ENCODE peak calls at places on chromosomes 1 and 21, in ten cellular contexts. Z, S, P, N, C, L, M, E, V and A are unnamed samples. For H3K4me1, the result is how much of the 10 kb centered on the place peaks cover.

GRCh38 chr1:64941466-64942117 is 24.8 kb downstream of the JAK1 start:
- DNase-seq in C (no peak), S (no peak), M (no peak), E (no peak), P (no peak), Z (no peak), V (no peak), N (no peak), L (no peak), A (no peak)

GRCh38 chr1:43389326-43390313 is at the start of the genes MED8 and SZT2:
- DNase-seq in Z (peak), C (peak), S (peak), M (peak), V (peak), N (peak), L (peak), E (peak), P (peak), A (peak)

GRCh38 chr1:203424861-203425667 is 50.5 kb upstream of the PRELP start:
- DNase-seq in L (no peak), V (no peak), S (no peak), M (no peak), N (no peak), E (no peak), P (no peak), C (no peak), Z (no peak), A (no peak)

GRCh38 chr1:78831731-78832360 is 174.7 kb downstream of the ADGRL4 start:
- DNase-seq in Z (no peak), N (no peak), P (no peak), M (no peak), V (peak), S (no peak), C (no peak), E (no peak), L (no peak), A (no peak)

GRCh38 chr1:2415337-2415736 is 3.0 kb upstream of the PEX10 start:
- DNase-seq in P (no peak), M (no peak), L (no peak), C (no peak), S (no peak), E (no peak), Z (no peak), N (no peak), V (no peak), A (no peak)

GRCh38 chr1:89934441-89934840 is 60.5 kb upstream of the ZNF326 start:
- DNase-seq in L (no peak), Z (no peak), C (no peak), P (no peak), N (no peak), S (no peak), E (no peak), V (no peak), M (no peak), A (no peak)

GRCh38 chr1:231557411-231557810 is 28.9 kb downstream of the TSNAX start:
- DNase-seq in V (no peak), S (no peak), M (no peak), N (no peak), Z (no peak), L (no peak), P (no peak), E (no peak), C (no peak), A (no peak)

GRCh38 chr1:21649315-21649714 is 19.8 kb downstream of the RAP1GAP start:
- DNase-seq in V (no peak), E (no peak), Z (no peak), N (no peak), C (no peak), S (no peak), L (no peak), M (no peak), P (no peak), A (no peak)

GRCh38 chr1:177334276-177334675 is 163.5 kb downstream of the BRINP2 start:
- DNase-seq in Z (no peak), V (no peak), P (no peak), N (no peak), E (no peak), L (no peak), S (no peak), C (no peak), M (no peak), A (no peak)

GRCh38 chr1:14897997-14898645 is 255.4 kb upstream of the TMEM51 start:
- DNase-seq in Z (no peak), V (no peak), N (no peak), E (no peak), L (no peak), S (no peak), M (no peak), P (no peak), C (no peak), A (no peak)

GRCh38 chr1:70003509-70003908 is 201.9 kb downstream of the LRRC40 start:
- DNase-seq in S (no peak), N (no peak), C (no peak), L (no peak), V (no peak), M (no peak), P (no peak), Z (no peak), E (no peak), A (no peak)

GRCh38 chr1:205279986-205280385 is 41.6 kb downstream of the NUAK2 start:
- DNase-seq in V (no peak), Z (no peak), E (no peak), N (no peak), L (no peak), S (no peak), C (no peak), P (no peak), M (no peak), A (no peak)

GRCh38 chr1:201505505-201505893 is 1.4 kb downstream of the CSRP1 start:
- DNase-seq in P (no peak), V (no peak), E (no peak), N (no peak), C (no peak), Z (peak), M (peak), L (no peak), S (no peak), A (no peak)

GRCh38 chr1:9279172-9279840 is 13.4 kb upstream of the SPSB1 start:
- DNase-seq in Z (no peak), V (no peak), N (no peak), M (no peak), C (peak), S (peak), L (no peak), P (no peak), E (peak), A (no peak)

GRCh38 chr1:20684651-20685050 is 23.5 kb upstream of the DDOST start:
- DNase-seq in C (no peak), Z (no peak), L (peak), E (no peak), V (no peak), S (no peak), M (no peak), N (no peak), P (no peak), A (no peak)

GRCh38 chr1:36350659-36351171 is 27.3 kb upstream of the EVA1B start:
- DNase-seq in S (peak), N (no peak), M (no peak), E (peak), C (no peak), V (no peak), L (no peak), P (no peak), Z (peak), A (no peak)

GRCh38 chr1:7705048-7705907 is 65.8 kb upstream of the VAMP3 start:
- DNase-seq in V (peak), S (no peak), L (peak), Z (peak), C (peak), M (peak), E (no peak), N (peak), P (peak), A (no peak)

GRCh38 chr1:2412773-2413494 is 570 bp upstream of the PEX10 start:
- DNase-seq in S (peak), C (peak), N (no peak), Z (no peak), V (peak), P (peak), L (no peak), M (peak), E (no peak), A (no peak)

GRCh38 chr1:6475381-6476133 is 9.6 kb upstream of the TNFRSF25 start:
- DNase-seq in N (peak), V (peak), E (peak), S (peak), P (peak), L (peak), Z (no peak), M (no peak), C (peak), A (peak)

GRCh38 chr1:244013100-244013499 is 38.0 kb upstream of the ZBTB18 start:
- DNase-seq in S (no peak), Z (no peak), N (no peak), C (no peak), P (no peak), L (no peak), V (no peak), M (no peak), E (no peak), A (no peak)

GRCh38 chr1:199857103-199857502 is 170.4 kb upstream of the NR5A2 start:
- DNase-seq in S (no peak), P (no peak), N (no peak), M (no peak), Z (no peak), L (no peak), C (no peak), E (no peak), V (no peak), A (no peak)

GRCh38 chr21:42233067-42233981 is 14.4 kb downstream of the ABCG1 start:
- DNase-seq in Z (peak), E (peak), L (peak), N (peak), M (peak), P (peak), C (peak), S (peak), V (peak), A (peak)

GRCh38 chr1:29521846-29522580 is 285.7 kb downstream of the PTPRU start:
- DNase-seq in M (no peak), Z (peak), N (no peak), V (no peak), C (peak), S (no peak), E (no peak), P (no peak), L (no peak), A (no peak)

GRCh38 chr1:203422656-203423055 is 53.0 kb upstream of the PRELP start:
- DNase-seq in S (no peak), P (no peak), L (no peak), E (no peak), Z (no peak), M (no peak), N (no peak), C (no peak), V (no peak), A (no peak)

GRCh38 chr1:75616436-75617433 is 5.8 kb upstream of the SLC44A5 start:
- DNase-seq in N (no peak), V (peak), S (no peak), L (no peak), Z (no peak), M (peak), P (peak), C (no peak), E (peak), A (no peak)

GRCh38 chr1:47814592-47815436 is 182.4 kb downstream of the TRABD2B start:
- DNase-seq in V (no peak), Z (no peak), P (no peak), N (no peak), E (no peak), M (peak), C (no peak), S (no peak), L (no peak), A (no peak)

GRCh38 chr1:202106340-202107284 is 16.1 kb upstream of the GPR37L1 start:
- DNase-seq in P (peak), M (no peak), V (peak), S (no peak), Z (no peak), N (no peak), E (peak), C (peak), L (peak), A (peak)

GRCh38 chr1:28147264-28148094 is 29.0 kb downstream of the PTAFR start:
- DNase-seq in L (no peak), S (no peak), N (no peak), C (no peak), Z (no peak), V (no peak), P (no peak), E (no peak), M (no peak), A (no peak)

GRCh38 chr1:68213843-68214242 is 18.5 kb downstream of the WLS start:
- DNase-seq in S (no peak), Z (peak), L (peak), C (peak), V (peak), M (peak), P (peak), N (peak), E (peak), A (peak)

GRCh38 chr21:33063365-33063883 is 6.5 kb upstream of the OLIG1 start:
- DNase-seq in P (no peak), N (no peak), M (no peak), S (no peak), Z (no peak), V (no peak), C (no peak), L (no peak), E (no peak), A (no peak)

GRCh38 chr1:222754386-222755139 is 17.6 kb downstream of the FAM177B start:
- DNase-seq in M (peak), C (no peak), L (peak), V (peak), P (peak), E (peak), N (peak), S (no peak), Z (peak), A (no peak)

GRCh38 chr1:99751877-99752504 is 14.4 kb downstream of the FRRS1 start:
- DNase-seq in E (no peak), C (no peak), N (no peak), S (no peak), P (no peak), Z (no peak), L (no peak), M (no peak), V (no peak), A (no peak)

GRCh38 chr1:87572008-87572407 is 243.3 kb downstream of the LMO4 start:
- DNase-seq in V (no peak), N (no peak), E (no peak), S (no peak), L (no peak), Z (no peak), M (no peak), P (no peak), C (no peak), A (no peak)

GRCh38 chr21:33206771-33207290 is 22.9 kb upstream of the IFNAR2 start:
- DNase-seq in E (no peak), Z (no peak), P (no peak), V (no peak), N (no peak), L (peak), M (no peak), S (no peak), C (no peak), A (peak)

GRCh38 chr1:1565340-1565739 is 9.3 kb downstream of the SSU72 start:
- DNase-seq in V (no peak), N (no peak), C (no peak), S (no peak), P (no peak), Z (no peak), E (no peak), M (no peak), L (no peak), A (no peak)

GRCh38 chr1:13808729-13809131 is 108.7 kb downstream of the PRDM2 start:
- DNase-seq in L (peak), Z (no peak), N (peak), S (no peak), E (peak), M (peak), V (no peak), P (no peak), C (no peak), A (no peak)

GRCh38 chr1:180530501-180530900 is 28.1 kb upstream of the ACBD6 start:
- DNase-seq in L (no peak), N (no peak), S (no peak), V (peak), C (no peak), Z (no peak), E (no peak), P (peak), M (peak), A (peak)

GRCh38 chr1:11982010-11982392 is 1.8 kb downstream of the MFN2 start:
- DNase-seq in C (no peak), E (no peak), N (no peak), L (no peak), P (no peak), Z (no peak), M (no peak), S (no peak), V (no peak), A (no peak)

GRCh38 chr1:11979818-11980675 is at the start of gene MFN2:
- DNase-seq in N (peak), P (peak), Z (peak), L (peak), C (peak), E (peak), S (peak), V (peak), M (peak), A (peak)

GRCh38 chr1:11979453-11979817 is 809 bp upstream of the MFN2 start:
- DNase-seq in Z (no peak), C (no peak), L (no peak), P (no peak), E (peak), S (no peak), N (no peak), V (no peak), M (no peak), A (no peak)

GRCh38 chr1:11981378-11982009 is 1.2 kb downstream of the MFN2 start:
- DNase-seq in N (no peak), P (no peak), V (no peak), E (no peak), L (no peak), C (no peak), Z (no peak), M (no peak), S (no peak), A (no peak)

DNA sequence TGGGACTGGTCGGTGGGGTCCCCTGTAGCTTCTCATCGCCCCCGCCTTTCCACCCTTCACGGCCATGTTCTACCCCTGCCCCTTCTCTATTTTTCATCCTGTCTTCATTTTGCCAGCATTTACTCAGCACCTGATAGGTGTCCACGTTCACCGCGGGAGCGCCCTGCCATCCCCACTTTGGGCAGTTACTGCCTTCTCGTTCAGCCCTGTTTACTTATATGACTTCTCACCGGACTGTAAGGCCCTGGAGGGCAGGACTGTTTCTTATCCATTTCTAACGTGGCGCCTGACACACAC is 380 bp downstream of the MFN2 start:
- DNase-seq in L (no peak), N (no peak), Z (no peak), M (no peak), V (no peak), S (no peak), P (no peak), C (no peak), E (no peak), A (no peak)
- H3K4me1 ChIP-seq in L (under half), N (half or more), Z (half or more), M (under half), V (under half), S (under half), P (under half), C (under half), E (under half), A (under half)

GRCh38 chr1:166902279-166902678 is 26.2 kb upstream of the TADA1 start:
- DNase-seq in V (no peak), N (no peak), C (no peak), Z (no peak), E (no peak), M (no peak), L (no peak), S (no peak), P (no peak), A (no peak)
- TF ChIP-seq CTCF in V (no peak), N (no peak), C (no peak), Z (no peak), E (no peak), M (no peak), L (no peak), S (no peak), P (no peak), A (no peak)

DNA sequence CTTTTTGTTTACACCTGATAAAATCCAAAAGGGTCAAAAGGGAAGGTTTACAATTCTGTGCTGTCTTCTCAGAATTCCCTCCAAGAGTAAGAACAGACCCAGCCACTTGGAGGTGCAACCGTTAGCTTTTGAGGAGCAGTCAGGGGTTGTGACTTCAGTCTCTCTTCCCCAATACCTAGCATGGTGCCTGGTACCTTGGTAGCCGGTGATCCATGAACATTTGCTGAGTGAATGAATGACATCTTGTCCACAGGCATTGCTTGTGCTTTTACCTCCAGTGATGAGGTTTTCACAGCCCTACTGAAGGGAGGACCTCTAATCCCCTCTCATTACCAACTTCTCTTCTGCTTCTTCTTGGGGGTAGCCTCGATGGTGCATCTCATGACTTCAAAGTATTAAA is 11.7 kb downstream of the GFI1 start:
- DNase-seq in Z (no peak), C (no peak), E (no peak), P (no peak), V (no peak), S (peak), L (no peak), N (no peak), M (no peak), A (no peak)
- H3K4me1 ChIP-seq in Z (under half), C (under half), E (under half), P (under half), V (under half), S (half or more), L (under half), N (under half), M (under half), A (under half)

DNA sequence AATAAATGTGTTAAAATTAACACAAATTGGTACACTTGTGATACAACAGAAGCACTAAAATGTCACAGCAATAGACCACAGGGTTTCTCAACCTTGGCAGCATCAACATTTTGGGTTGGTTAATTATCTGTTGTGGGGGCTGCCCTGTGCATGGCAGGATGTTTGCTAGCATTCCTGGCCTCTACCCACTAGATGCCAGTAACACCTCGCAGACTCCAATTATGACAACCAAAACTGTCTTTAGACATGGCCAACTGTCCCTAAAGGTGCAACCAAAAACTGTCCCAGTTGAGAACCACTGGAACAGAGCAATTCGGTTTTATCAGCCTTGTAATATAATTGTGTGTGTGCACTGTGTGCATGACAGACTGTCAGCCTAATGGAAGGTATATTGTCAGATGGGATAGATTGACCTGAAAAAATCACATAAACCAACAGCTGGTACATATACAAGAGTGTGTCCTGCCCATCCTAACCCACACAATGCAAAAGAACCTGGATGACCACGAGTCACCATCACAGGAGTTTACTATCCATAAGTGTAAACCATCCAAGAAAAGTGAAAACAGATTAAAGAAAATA is 13.5 kb upstream of the ERG start:
- DNase-seq in P (no peak), S (no peak), E (no peak), L (no peak), Z (no peak), V (no peak), C (no peak), N (no peak), M (no peak), A (no peak)
- TF ChIP-seq CTCF in P (no peak), S (peak), E (no peak), L (no peak), Z (no peak), V (no peak), C (no peak), N (no peak), M (no peak), A (no peak)

GRCh38 chr1:206558794-206559660 is 51.7 kb downstream of the RASSF5 start:
- DNase-seq in M (no peak), C (no peak), P (no peak), L (no peak), V (no peak), E (no peak), N (no peak), S (no peak), Z (no peak), A (no peak)

GRCh38 chr1:206557636-206558473 is 50.5 kb downstream of the RASSF5 start:
- DNase-seq in V (no peak), M (no peak), Z (no peak), P (peak), E (no peak), C (peak), S (peak), N (no peak), L (no peak), A (peak)

GRCh38 chr1:206556748-206557635 is 49.7 kb downstream of the RASSF5 start:
- DNase-seq in P (peak), S (peak), L (peak), E (peak), Z (peak), M (peak), C (peak), N (peak), V (peak), A (peak)

GRCh38 chr1:206560021-206560716 is 52.1 kb downstream of the EIF2D start:
- DNase-seq in M (peak), S (no peak), L (no peak), P (peak), V (no peak), C (no peak), Z (no peak), E (no peak), N (peak), A (no peak)

DNA sequence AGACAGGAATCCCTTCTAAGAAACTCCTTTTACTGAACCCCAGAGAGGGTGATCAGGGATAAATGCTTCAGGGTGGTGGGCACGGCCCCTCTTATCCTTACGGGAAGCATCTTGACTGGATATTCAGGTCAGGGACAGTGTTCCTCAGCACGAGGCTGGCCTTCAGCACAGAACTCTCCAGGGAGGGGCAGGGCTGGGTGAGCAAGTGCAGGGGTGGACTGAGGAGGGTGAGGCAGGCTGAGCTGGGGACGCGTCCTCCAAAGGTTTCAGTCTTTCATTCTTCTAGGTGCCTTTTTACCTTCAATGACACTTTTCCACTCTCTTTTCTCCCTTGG is 52.3 kb downstream of the RASSF5 start:
- DNase-seq in M (no peak), C (no peak), L (peak), E (no peak), S (peak), V (no peak), P (no peak), Z (no peak), N (no peak), A (no peak)
- H3K4me1 ChIP-seq in M (under half), C (under half), L (half or more), E (under half), S (half or more), V (under half), P (half or more), Z (under half), N (half or more), A (under half)